ENCODE peak calls at places on chromosomes 1 and 21, in seven cellular contexts. R is CD8-positive, alpha-beta T cell; K is transverse colon; E is progenitor cell of endocrine pancreas; I is endodermal cell; C is WTC11; H is AG04449. B is an unnamed sample.

GRCh38 chr21:39046236-39046911 is 136.9 kb downstream of the PSMG1 start:
- DNase-seq in C (no peak), H (no peak), R (no peak), I (peak; percentile 9), E (no peak), K (no peak), B (no peak)

GRCh38 chr21:25871566-25871965 is 136.8 kb downstream of the GABPA start:
- DNase-seq in H (no peak), C (peak; percentile 41), R (no peak), E (no peak), I (peak; percentile 73), K (no peak), B (no peak)

GRCh38 chr1:230632273-230632873 is 9.9 kb upstream of the COG2 start:
- DNase-seq in K (peak; percentile 22), R (no peak), I (peak; percentile 75), E (no peak), H (no peak), C (no peak), B (no peak)

GRCh38 chr21:45347048-45347711 is 57.8 kb upstream of the COL18A1 start:
- DNase-seq in C (peak; percentile 47), H (no peak), E (no peak), K (no peak), I (peak; percentile 80), R (no peak), B (no peak)

GRCh38 chr1:156865865-156866678 is 5.4 kb downstream of the NTRK1 start:
- DNase-seq in R (no peak), K (no peak), I (no peak), C (no peak), H (no peak), E (no peak), B (no peak)

GRCh38 chr1:26950602-26951001 is 9.7 kb downstream of the KDF1 start:
- DNase-seq in K (no peak), H (no peak), I (no peak), R (no peak), C (no peak), E (no peak), B (no peak)

GRCh38 chr1:165403835-165404482 is 41.0 kb downstream of the RXRG start:
- DNase-seq in C (peak; percentile 66), H (no peak), I (peak; percentile 86), K (no peak), E (peak; percentile 36), R (no peak), B (no peak)

GRCh38 chr1:109866071-109866470 is 44.6 kb upstream of the CSF1 start:
- DNase-seq in R (no peak), K (no peak), I (no peak), H (no peak), E (no peak), C (no peak), B (no peak)

GRCh38 chr1:42888013-42888633 is 41.7 kb downstream of the ZNF691 start:
- DNase-seq in K (no peak), C (no peak), E (no peak), H (no peak), I (peak; percentile 45), R (no peak), B (no peak)

DNA sequence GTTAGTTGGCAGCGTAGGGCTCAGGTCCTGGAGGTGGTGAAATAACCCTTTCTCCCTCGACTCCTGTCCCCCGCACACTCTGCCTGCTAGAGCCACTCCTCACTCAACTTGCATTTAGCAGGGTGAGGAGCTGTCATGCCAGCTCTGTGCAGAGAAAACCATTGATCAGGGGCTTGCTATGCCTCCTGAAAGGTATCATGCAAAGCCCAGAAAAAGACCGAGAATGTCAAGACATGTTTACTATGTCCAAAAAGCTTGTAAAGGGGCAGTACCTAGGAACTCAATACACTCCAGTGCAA is 18.0 kb downstream of the ALDH4A1 start:
- DNase-seq in K (no peak), H (no peak), C (no peak), R (no peak), E (no peak), I (no peak), B (no peak)
- TF ChIP-seq CTCF in K (no peak), H (no peak), C (no peak), R (peak; percentile 45), E (no peak), I (no peak), B (peak; percentile 43)

GRCh38 chr1:152739841-152740240 is 18.0 kb upstream of the KPRP start:
- DNase-seq in K (no peak), I (no peak), R (no peak), C (no peak), E (no peak), H (no peak), B (no peak)

DNA sequence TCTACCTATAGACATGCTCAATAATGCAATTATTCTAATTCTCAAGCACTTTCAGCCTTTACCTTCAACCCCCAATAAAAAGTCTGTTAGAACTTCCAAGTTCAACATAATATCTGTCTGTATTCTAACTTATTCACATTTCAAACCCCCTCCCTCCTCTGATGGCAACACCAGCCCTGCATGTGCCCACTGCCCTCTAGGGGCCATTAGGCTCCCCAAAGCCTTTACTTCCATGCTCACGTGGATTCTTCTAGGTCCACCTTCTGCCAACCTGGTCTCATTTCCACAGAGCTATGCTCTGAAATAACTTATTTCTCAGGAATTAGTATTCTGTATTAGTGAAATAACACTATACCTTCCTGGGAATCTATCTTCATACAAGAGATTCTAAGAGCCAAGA is 22.2 kb upstream of the KPRP start:
- DNase-seq in H (no peak), E (no peak), I (no peak), C (no peak), K (no peak), R (no peak), B (no peak)
- TF ChIP-seq CTCF in H (no peak), E (no peak), I (no peak), C (no peak), K (no peak), R (no peak), B (no peak)

GRCh38 chr21:16913010-16913409 is 599.8 kb upstream of the CXADR start:
- DNase-seq in H (no peak), K (no peak), C (peak; percentile 17), R (no peak), E (no peak), I (peak; percentile 63), B (no peak)
- TF ChIP-seq CTCF in H (no peak), K (no peak), C (no peak), R (no peak), E (no peak), I (peak; percentile 45), B (no peak)

GRCh38 chr1:24898152-24898908 is 31.7 kb downstream of the RUNX3 start:
- DNase-seq in R (no peak), E (peak; percentile 53), I (peak; percentile 93), K (peak; percentile 77), C (peak; percentile 79), H (no peak), B (peak; percentile 65)
- TF ChIP-seq CTCF in R (peak; percentile 72), E (peak; percentile 81), I (peak; percentile 90), K (peak; percentile 77), C (peak; percentile 71), H (peak; percentile 95), B (peak; percentile 84)

DNA sequence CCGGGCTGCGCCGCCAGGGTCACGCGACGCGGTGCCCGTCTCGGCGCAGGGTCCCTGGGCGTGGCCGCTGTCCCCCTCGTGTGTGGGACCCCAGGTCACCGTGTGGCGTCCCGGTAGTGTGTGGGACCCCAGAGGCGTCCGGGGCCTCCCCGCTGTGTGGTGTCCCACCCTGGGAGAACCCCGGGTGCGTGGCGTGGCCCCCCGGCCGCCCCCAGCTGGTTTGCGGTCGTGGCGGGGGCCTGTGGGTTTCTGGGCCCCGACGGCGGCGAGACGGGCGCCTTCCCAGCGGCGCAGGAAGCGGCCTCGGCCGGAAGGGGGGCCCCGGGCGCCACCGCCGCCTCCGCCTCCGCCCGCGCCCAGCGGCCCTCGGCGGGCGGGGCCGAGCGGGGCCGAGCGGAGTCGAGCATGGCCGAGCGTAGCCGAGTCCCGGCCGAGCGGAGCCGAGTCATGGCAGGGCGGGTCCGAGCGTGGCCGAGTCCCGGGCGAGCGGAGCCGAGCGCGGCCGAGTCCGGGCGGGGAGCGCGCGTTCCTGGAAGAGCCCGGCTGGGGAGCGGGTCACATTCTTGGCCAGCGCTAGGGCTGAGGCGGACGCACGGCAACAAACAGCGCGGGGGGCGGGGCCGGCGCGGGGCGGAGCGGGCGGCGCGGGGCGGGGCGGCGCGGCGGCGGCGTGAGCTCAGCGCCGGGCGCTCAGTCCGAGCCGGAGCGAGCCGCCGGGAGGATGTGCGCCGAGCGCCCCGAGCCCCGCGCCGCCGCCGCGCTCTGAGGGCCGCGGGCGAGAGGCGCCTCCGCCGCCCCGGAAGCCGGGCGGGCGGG is 570 bp upstream of the SKI start:
- DNase-seq in R (peak; percentile 88), C (peak; percentile 95), E (peak; percentile 97), K (peak; percentile 97), I (peak; percentile 99), H (no peak), B (peak; percentile 92)
- TF ChIP-seq CTCF in R (no peak), C (no peak), E (no peak), K (no peak), I (no peak), H (no peak), B (no peak)

GRCh38 chr21:37916795-37917142 is 512 bp upstream of the KCNJ6 start:
- DNase-seq in R (no peak), H (no peak), K (no peak), I (peak; percentile 93), C (peak; percentile 83), E (peak; percentile 54), B (no peak)
- TF ChIP-seq CTCF in R (no peak), H (peak; percentile 36), K (no peak), I (peak; percentile 74), C (peak; percentile 39), E (peak; percentile 46), B (no peak)

GRCh38 chr1:47709302-47710074 is 271.6 kb downstream of the FOXD2 start:
- DNase-seq in R (no peak), I (peak; percentile 87), C (peak; percentile 67), E (peak; percentile 57), H (no peak), K (peak; percentile 50), B (no peak)
- TF ChIP-seq CTCF in R (no peak), I (peak; percentile 84), C (no peak), E (peak; percentile 66), H (peak; percentile 34), K (peak; percentile 53), B (no peak)

GRCh38 chr1:29653886-29654450 is 417.6 kb downstream of the PTPRU start:
- DNase-seq in R (no peak), K (no peak), H (no peak), C (no peak), I (peak; percentile 16), E (no peak), B (no peak)

GRCh38 chr1:29658688-29659087 is 422.4 kb downstream of the PTPRU start:
- DNase-seq in E (no peak), K (no peak), C (no peak), H (no peak), I (no peak), R (no peak), B (no peak)

GRCh38 chr1:29657816-29658215 is 421.5 kb downstream of the PTPRU start:
- DNase-seq in R (no peak), C (no peak), H (no peak), K (no peak), E (peak; percentile 5), I (peak; percentile 5), B (no peak)

GRCh38 chr1:29655145-29655544 is 418.8 kb downstream of the PTPRU start:
- DNase-seq in H (no peak), C (no peak), R (no peak), I (peak; percentile 17), E (no peak), K (no peak), B (no peak)

GRCh38 chr1:29655945-29656866 is 419.9 kb downstream of the PTPRU start:
- DNase-seq in I (peak; percentile 80), K (no peak), R (no peak), H (no peak), C (peak; percentile 64), E (peak; percentile 60), B (no peak)
- TF ChIP-seq CTCF in I (peak; percentile 85), K (no peak), R (no peak), H (peak; percentile 35), C (peak; percentile 62), E (peak; percentile 85), B (no peak)